ENCODE peak calls at places on chromosomes 5 and 9, in five cellular contexts. S is AG09319, D is neural progenitor cell, L is NCI-H2029, Q is uterus. N is an unnamed sample.

GRCh38 chr5:92548351-92548750 is 1032.7 kb downstream of the NR2F1-AS1 start:
- DNase-seq in S (no peak), D (no peak), L (no peak), Q (no peak), N (no peak)

GRCh38 chr5:173557123-173557903 is 59.1 kb downstream of the BOD1 start:
- DNase-seq in S (no peak), D (peak), L (no peak), Q (no peak), N (no peak)

GRCh38 chr5:1660511-1660910 is 136.8 kb upstream of the LPCAT1 start:
- DNase-seq in S (no peak), D (no peak), L (no peak), Q (no peak), N (no peak)

GRCh38 chr9:127753148-127753547 is 18.1 kb upstream of the TOR2A start:
- DNase-seq in S (no peak), D (no peak), L (no peak), Q (no peak), N (no peak)

GRCh38 chr9:8365029-8365428 is 565.5 kb upstream of the DMAC1 start:
- DNase-seq in S (no peak), D (no peak), L (no peak), Q (no peak), N (no peak)

GRCh38 chr5:141208478-141208877 is at the start of gene PCDHB12:
- DNase-seq in S (no peak), D (peak), L (no peak), Q (no peak), N (no peak)

GRCh38 chr5:109005611-109006010 is 257.9 kb downstream of the FER start:
- DNase-seq in S (no peak), D (no peak), L (no peak), Q (no peak), N (no peak)

GRCh38 chr5:543755-544674 is 19.8 kb upstream of the SLC9A3 start:
- DNase-seq in S (no peak), D (no peak), L (no peak), Q (no peak), N (peak)

GRCh38 chr5:146400206-146400605 is 46.9 kb upstream of the TCERG1 start:
- DNase-seq in S (no peak), D (no peak), L (no peak), Q (no peak), N (no peak)

GRCh38 chr5:155040984-155041383 is 27.4 kb downstream of the KIF4B start:
- DNase-seq in S (no peak), D (no peak), L (no peak), Q (no peak), N (no peak)

GRCh38 chr9:24652181-24652580 is 106.5 kb upstream of the IZUMO3 start:
- DNase-seq in S (no peak), D (no peak), L (no peak), Q (no peak), N (no peak)

GRCh38 chr5:139124774-139125391 is 73.3 kb downstream of the SIL1 start:
- DNase-seq in S (no peak), D (no peak), L (no peak), Q (no peak), N (no peak)

GRCh38 chr9:21657966-21658667 is 144.3 kb upstream of the MTAP start:
- DNase-seq in S (no peak), D (no peak), L (no peak), Q (no peak), N (no peak)

GRCh38 chr5:135162661-135163265 is 128.7 kb upstream of the PITX1 start:
- DNase-seq in S (no peak), D (no peak), L (no peak), Q (no peak), N (no peak)

GRCh38 chr5:97224112-97224750 is 41.2 kb upstream of the RIOK2 start:
- DNase-seq in S (no peak), D (no peak), L (no peak), Q (no peak), N (no peak)

GRCh38 chr9:38390442-38390841 is 2.1 kb upstream of the ALDH1B1 start:
- DNase-seq in S (no peak), D (no peak), L (no peak), Q (no peak), N (no peak)

GRCh38 chr5:174737335-174737734 is 13.0 kb downstream of the MSX2 start:
- DNase-seq in S (no peak), D (no peak), L (no peak), Q (no peak), N (no peak)

GRCh38 chr9:109458453-109459211 is 39.5 kb downstream of the PTPN3 start:
- DNase-seq in S (no peak), D (no peak), L (no peak), Q (no peak), N (no peak)

GRCh38 chr9:14752271-14752670 is 29.7 kb upstream of the CER1 start:
- DNase-seq in S (no peak), D (no peak), L (no peak), Q (no peak), N (no peak)

GRCh38 chr9:133429216-133429613 is 7.0 kb downstream of the ADAMTS13 start:
- DNase-seq in S (no peak), D (peak), L (no peak), Q (no peak), N (no peak)